ENCODE peak calls at places on chromosomes 3 and 15, in eight cellular contexts. Q is IMR-90, M is breast epithelium, F is ovary, Y is heart left ventricle, U is tibial nerve, J is sigmoid colon, E is transverse colon. X is an unnamed sample.

GRCh38 chr3:190533511-190534282 is 19.8 kb downstream of the IL1RAP start:
- DNase-seq in Q (peak; percentile 93), M (no peak), F (peak; percentile 45), Y (peak; percentile 45), U (peak; percentile 33), J (peak; percentile 78), E (peak; percentile 25), X (peak; percentile 51)

GRCh38 chr15:28989239-28989830 is 103.6 kb downstream of the APBA2 start:
- DNase-seq in Q (peak; percentile 21), M (no peak), F (no peak), Y (no peak), U (no peak), J (no peak), E (no peak), X (no peak)

GRCh38 chr15:68542771-68543544 is 35.8 kb upstream of the CORO2B start:
- DNase-seq in Q (peak; percentile 96), M (peak; percentile 45), F (peak; percentile 54), Y (peak; percentile 84), U (no peak), J (no peak), E (no peak), X (no peak)

GRCh38 chr3:42527368-42527917 is 25.0 kb downstream of the VIPR1 start:
- DNase-seq in Q (no peak), M (no peak), F (no peak), Y (no peak), U (no peak), J (no peak), E (no peak), X (no peak)

GRCh38 chr3:62201438-62202035 is 171.8 kb downstream of the FEZF2 start:
- DNase-seq in Q (peak; percentile 51), M (no peak), F (no peak), Y (no peak), U (no peak), J (no peak), E (no peak), X (no peak)

GRCh38 chr3:17901893-17902292 is 159.5 kb upstream of the TBC1D5 start:
- DNase-seq in Q (no peak), M (no peak), F (no peak), Y (no peak), U (no peak), J (no peak), E (no peak), X (no peak)

GRCh38 chr3:177589921-177590336 is 392.6 kb upstream of the TBL1XR1 start:
- DNase-seq in Q (peak; percentile 93), M (no peak), F (no peak), Y (no peak), U (no peak), J (no peak), E (no peak), X (no peak)

GRCh38 chr15:74978503-74978902 is 16.9 kb upstream of the SCAMP5 start:
- DNase-seq in Q (peak; percentile 22), M (no peak), F (no peak), Y (no peak), U (no peak), J (no peak), E (no peak), X (no peak)

GRCh38 chr15:77497108-77497737 is 76.5 kb downstream of the HMG20A start:
- DNase-seq in Q (no peak), M (peak; percentile 69), F (peak; percentile 64), Y (peak; percentile 86), U (peak; percentile 24), J (peak; percentile 91), E (peak; percentile 22), X (no peak)

GRCh38 chr15:80389370-80389769 is 14.8 kb upstream of the ARNT2 start:
- DNase-seq in Q (no peak), M (no peak), F (no peak), Y (no peak), U (no peak), J (no peak), E (no peak), X (no peak)

GRCh38 chr3:157916672-157917071 is 189.5 kb downstream of the SHOX2 start:
- DNase-seq in Q (no peak), M (no peak), F (no peak), Y (no peak), U (no peak), J (no peak), E (no peak), X (no peak)

GRCh38 chr15:77358545-77359240 is 61.2 kb downstream of the PEAK1 start:
- DNase-seq in Q (peak; percentile 46), M (no peak), F (no peak), Y (no peak), U (no peak), J (no peak), E (no peak), X (no peak)

GRCh38 chr3:46187876-46188275 is 20.2 kb downstream of the CCR1 start:
- DNase-seq in Q (peak; percentile 58), M (no peak), F (no peak), Y (no peak), U (no peak), J (no peak), E (no peak), X (no peak)

GRCh38 chr3:38019658-38020341 is 9.6 kb downstream of the PLCD1 start:
- DNase-seq in Q (no peak), M (peak; percentile 42), F (peak; percentile 40), Y (no peak), U (no peak), J (peak; percentile 62), E (peak; percentile 27), X (peak; percentile 50)

GRCh38 chr3:15851735-15852134 is 54.0 kb upstream of the ANKRD28 start:
- DNase-seq in Q (no peak), M (no peak), F (no peak), Y (no peak), U (no peak), J (no peak), E (no peak), X (no peak)

GRCh38 chr3:117019082-117019713 is 309.6 kb downstream of the TUSC7 start:
- DNase-seq in Q (peak; percentile 76), M (peak; percentile 56), F (peak; percentile 30), Y (peak; percentile 29), U (peak; percentile 40), J (peak; percentile 75), E (peak; percentile 56), X (no peak)

GRCh38 chr3:100060685-100061484 is 53.4 kb downstream of the FILIP1L start:
- DNase-seq in Q (no peak), M (no peak), F (peak; percentile 28), Y (no peak), U (no peak), J (no peak), E (no peak), X (no peak)

GRCh38 chr15:74431645-74432044 is 2.1 kb downstream of the SEMA7A start:
- DNase-seq in Q (no peak), M (no peak), F (no peak), Y (no peak), U (no peak), J (no peak), E (no peak), X (peak; percentile 49)

GRCh38 chr3:138625707-138626365 is 17.3 kb downstream of the FAIM start:
- DNase-seq in Q (peak; percentile 79), M (no peak), F (no peak), Y (no peak), U (no peak), J (no peak), E (no peak), X (no peak)

GRCh38 chr3:186464424-186465093 is 79.6 kb downstream of the CRYGS start:
- DNase-seq in Q (no peak), M (no peak), F (no peak), Y (no peak), U (no peak), J (no peak), E (no peak), X (no peak)
- TF ChIP-seq CTCF in Q (no peak), M (no peak), F (no peak), Y (no peak), U (no peak), J (no peak), E (no peak), X (no peak)

GRCh38 chr15:72766025-72766424 is 17.5 kb downstream of the ADPGK start:
- DNase-seq in Q (no peak), M (no peak), F (no peak), Y (no peak), U (no peak), J (no peak), E (no peak), X (no peak)

GRCh38 chr15:72771329-72771725 is 12.2 kb downstream of the ADPGK start:
- DNase-seq in Q (no peak), M (no peak), F (no peak), Y (no peak), U (no peak), J (no peak), E (no peak), X (no peak)

GRCh38 chr15:72766780-72767179 is 16.8 kb downstream of the ADPGK start:
- DNase-seq in Q (no peak), M (no peak), F (no peak), Y (no peak), U (no peak), J (no peak), E (no peak), X (no peak)

GRCh38 chr15:72774696-72775383 is 8.7 kb downstream of the ADPGK start:
- DNase-seq in Q (no peak), M (no peak), F (no peak), Y (no peak), U (no peak), J (no peak), E (no peak), X (no peak)

GRCh38 chr15:72770673-72771328 is 12.8 kb downstream of the ADPGK start:
- DNase-seq in Q (no peak), M (no peak), F (no peak), Y (no peak), U (no peak), J (no peak), E (no peak), X (no peak)
- H3K9me3 ChIP-seq in Q (peaks cover 7% of the 10 kb centered on the region), M (peaks cover 9% of the 10 kb centered on the region), F (no peaks in the 10 kb centered on the region), Y (peaks cover 22% of the 10 kb centered on the region), U (peaks cover 19% of the 10 kb centered on the region), J (no peaks in the 10 kb centered on the region), E (peaks cover 16% of the 10 kb centered on the region), X (no peaks in the 10 kb centered on the region)

DNA sequence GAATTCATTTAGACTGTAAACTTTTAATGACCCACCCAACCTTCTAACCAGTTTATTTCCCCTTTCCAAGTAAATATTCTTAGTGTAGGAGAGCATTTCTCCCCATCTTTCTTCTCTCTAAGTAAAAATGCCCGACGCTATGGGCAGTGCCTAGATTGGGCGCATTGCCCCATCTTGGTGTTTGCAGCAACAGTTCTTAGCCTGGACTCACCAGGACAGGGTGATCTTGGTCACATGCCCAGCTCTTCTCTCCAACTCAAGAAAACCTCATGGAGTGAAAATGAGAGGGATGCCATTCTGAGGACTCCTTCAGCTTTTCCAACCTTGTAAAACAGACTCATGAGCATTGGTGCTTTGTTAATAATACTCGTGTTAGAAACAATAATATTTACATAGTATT is 76.7 kb downstream of the GHSR start:
- DNase-seq in Q (no peak), M (no peak), F (no peak), Y (no peak), U (no peak), J (no peak), E (no peak), X (no peak)
- TF ChIP-seq POLR2A in Q (no peak), M (no peak), F (no peak), Y (no peak), U (no peak), J (no peak), E (no peak), X (no peak)

DNA sequence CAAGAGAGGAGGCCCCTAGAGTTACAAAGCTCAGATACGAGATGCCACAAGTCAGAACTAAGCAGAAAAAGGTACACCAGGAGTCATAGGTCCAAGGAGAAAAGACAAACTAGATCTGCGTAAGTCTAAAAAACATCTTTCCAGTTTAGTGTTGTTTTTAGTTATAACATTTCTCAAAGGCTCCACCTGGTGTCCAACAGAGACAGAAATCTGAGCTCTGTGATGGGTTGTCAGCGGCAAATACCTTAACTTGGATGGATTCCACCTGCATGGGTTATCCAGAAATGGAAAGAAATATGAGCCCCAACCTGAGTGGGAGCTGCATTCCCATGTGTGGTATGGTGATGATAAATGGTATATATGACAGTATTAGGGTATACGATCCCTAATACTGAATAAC is 238.6 kb upstream of the CHRM5 start:
- DNase-seq in Q (peak; percentile 5), M (no peak), F (no peak), Y (no peak), U (no peak), J (no peak), E (no peak), X (no peak)
- TF ChIP-seq CTCF in Q (peak; percentile 13), M (no peak), F (no peak), Y (no peak), U (no peak), J (no peak), E (no peak), X (no peak)